ENCODE peak calls at places on chromosomes 11 and 22, in six cellular contexts. L is cardiac muscle cell, F is IMR-90, O is nephron progenitor cell, W is thoracic aorta, I is uterus. E is an unnamed sample.
A peak's percentile ranks its signal among the peaks of the same experiment; 100 is the strongest.

GRCh38 chr11:1231396-1232327 is 8.8 kb downstream of the MUC5B start:
- DNase-seq in L (no peak), F (no peak), O (peak; percentile 2), W (no peak), I (no peak), E (no peak)

GRCh38 chr11:1529286-1529685 is 42.7 kb upstream of the MOB2 start:
- DNase-seq in L (no peak), F (no peak), O (no peak), W (no peak), I (no peak), E (no peak)

GRCh38 chr22:36445158-36445668 is 36.2 kb downstream of the TXN2 start:
- DNase-seq in L (peak; percentile 94), F (peak; percentile 97), O (no peak), W (no peak), I (peak; percentile 68), E (peak; percentile 51)

GRCh38 chr11:100746448-100746847 is 59.4 kb downstream of the ARHGAP42 start:
- DNase-seq in L (no peak), F (no peak), O (no peak), W (no peak), I (no peak), E (no peak)

GRCh38 chr11:96964661-96965060 is 574.8 kb downstream of the JRKL start:
- DNase-seq in L (peak; percentile 8), F (no peak), O (no peak), W (no peak), I (no peak), E (no peak)

GRCh38 chr11:79220171-79220570 is 220.7 kb downstream of the TENM4 start:
- DNase-seq in L (no peak), F (peak; percentile 19), O (no peak), W (no peak), I (no peak), E (no peak)

GRCh38 chr11:118883368-118884071 is at the start of gene CXCR5:
- DNase-seq in L (no peak), F (peak; percentile 35), O (no peak), W (no peak), I (no peak), E (no peak)

GRCh38 chr11:45409587-45409986 is 123.4 kb upstream of the SYT13 start:
- DNase-seq in L (no peak), F (no peak), O (no peak), W (no peak), I (no peak), E (no peak)

GRCh38 chr11:66727883-66728759 is 895 bp downstream of the SPTBN2 start:
- DNase-seq in L (no peak), F (no peak), O (peak; percentile 61), W (no peak), I (no peak), E (no peak)

GRCh38 chr11:70502677-70503076 is 104.3 kb downstream of the CTTN start:
- DNase-seq in L (no peak), F (no peak), O (no peak), W (no peak), I (no peak), E (no peak)

GRCh38 chr11:68312780-68313573 is 586 bp downstream of the LRP5 start:
- DNase-seq in L (no peak), F (no peak), O (peak; percentile 50), W (no peak), I (no peak), E (no peak)

GRCh38 chr11:129846508-129847335 is 31.1 kb downstream of the TMEM45B start:
- DNase-seq in L (peak; percentile 90), F (peak; percentile 92), O (no peak), W (no peak), I (no peak), E (no peak)

GRCh38 chr11:95372097-95372656 is 141.2 kb upstream of the SESN3 start:
- DNase-seq in L (no peak), F (no peak), O (no peak), W (no peak), I (no peak), E (peak; percentile 61)

GRCh38 chr11:77207019-77207485 is 79.0 kb downstream of the MYO7A start:
- DNase-seq in L (no peak), F (no peak), O (no peak), W (no peak), I (no peak), E (no peak)

GRCh38 chr11:61895046-61895717 is 3.8 kb upstream of the FADS3 start:
- DNase-seq in L (no peak), F (no peak), O (no peak), W (no peak), I (no peak), E (no peak)

GRCh38 chr11:73004088-73004487 is 138.0 kb downstream of the FCHSD2 start:
- DNase-seq in L (no peak), F (no peak), O (no peak), W (no peak), I (no peak), E (no peak)

GRCh38 chr22:33803371-33803770 is 116.9 kb downstream of the LARGE1 start:
- DNase-seq in L (peak; percentile 70), F (peak; percentile 98), O (no peak), W (no peak), I (peak; percentile 30), E (no peak)

GRCh38 chr11:12066056-12066798 is 44.2 kb upstream of the MICAL2 start:
- DNase-seq in L (peak; percentile 78), F (peak; percentile 98), O (no peak), W (peak; percentile 49), I (no peak), E (no peak)

DNA sequence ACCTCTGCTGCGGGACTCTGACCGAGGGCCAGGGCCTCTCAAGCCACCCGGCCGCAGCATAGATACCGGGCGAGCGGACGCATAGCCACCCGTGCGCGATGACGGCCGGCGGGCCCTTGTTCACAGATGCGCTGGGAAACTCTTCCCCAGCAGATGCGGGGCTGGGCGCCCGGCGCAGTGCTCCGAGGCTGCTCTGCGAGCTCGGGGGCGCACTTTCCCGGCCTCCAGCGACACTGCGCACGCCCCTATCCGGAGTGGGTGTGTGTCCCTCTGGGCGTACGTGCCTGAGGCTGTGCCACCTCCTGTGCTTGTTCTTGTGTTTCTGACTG is 104.7 kb upstream of the E2F8 start:
- DNase-seq in L (peak; percentile 20), F (no peak), O (peak; percentile 53), W (no peak), I (no peak), E (no peak)
- TF ChIP-seq CTCF in L (no peak), F (no peak), O (no peak), W (no peak), I (no peak), E (no peak)

GRCh38 chr11:92890836-92891235 is 78.6 kb upstream of the MTNR1B start:
- DNase-seq in L (no peak), F (no peak), O (no peak), W (no peak), I (no peak), E (no peak)

GRCh38 chr11:92886243-92886905 is 83.1 kb upstream of the MTNR1B start:
- DNase-seq in L (peak; percentile 72), F (peak; percentile 61), O (peak; percentile 57), W (no peak), I (no peak), E (peak; percentile 31)

GRCh38 chr11:92885600-92885999 is 83.9 kb upstream of the MTNR1B start:
- DNase-seq in L (no peak), F (no peak), O (no peak), W (no peak), I (no peak), E (no peak)

GRCh38 chr11:92892769-92893168 is 76.7 kb upstream of the MTNR1B start:
- DNase-seq in L (no peak), F (no peak), O (no peak), W (no peak), I (no peak), E (no peak)

GRCh38 chr11:92888701-92889100 is 80.8 kb upstream of the MTNR1B start:
- DNase-seq in L (no peak), F (no peak), O (no peak), W (no peak), I (no peak), E (no peak)
- TF ChIP-seq CTCF in L (no peak), F (no peak), O (no peak), W (no peak), I (no peak), E (no peak)

GRCh38 chr11:114440121-114440860 is 1.0 kb downstream of the REXO2 start:
- DNase-seq in L (peak; percentile 41), F (peak; percentile 29), O (no peak), W (no peak), I (no peak), E (no peak)

GRCh38 chr11:114438303-114438702 is 964 bp upstream of the REXO2 start:
- DNase-seq in L (no peak), F (peak; percentile 4), O (no peak), W (no peak), I (no peak), E (no peak)

GRCh38 chr11:114440971-114441810 is 1.9 kb downstream of the REXO2 start:
- DNase-seq in L (no peak), F (no peak), O (no peak), W (no peak), I (no peak), E (no peak)

GRCh38 chr11:114441921-114442320 is 2.7 kb downstream of the REXO2 start:
- DNase-seq in L (no peak), F (no peak), O (no peak), W (no peak), I (no peak), E (no peak)

GRCh38 chr11:114439229-114440120 is at the start of gene REXO2:
- DNase-seq in L (peak; percentile 98), F (peak; percentile 93), O (peak; percentile 91), W (peak; percentile 83), I (peak; percentile 95), E (peak; percentile 96)
- TF ChIP-seq CTCF in L (peak; percentile 29), F (peak; percentile 51), O (no peak), W (no peak), I (peak; percentile 21), E (no peak)

GRCh38 chr11:13249992-13250391 is 27.6 kb upstream of the BMAL1 start:
- DNase-seq in L (peak; percentile 14), F (no peak), O (no peak), W (no peak), I (no peak), E (no peak)
- TF ChIP-seq CTCF in L (peak; percentile 20), F (peak; percentile 32), O (no peak), W (no peak), I (no peak), E (no peak)

DNA sequence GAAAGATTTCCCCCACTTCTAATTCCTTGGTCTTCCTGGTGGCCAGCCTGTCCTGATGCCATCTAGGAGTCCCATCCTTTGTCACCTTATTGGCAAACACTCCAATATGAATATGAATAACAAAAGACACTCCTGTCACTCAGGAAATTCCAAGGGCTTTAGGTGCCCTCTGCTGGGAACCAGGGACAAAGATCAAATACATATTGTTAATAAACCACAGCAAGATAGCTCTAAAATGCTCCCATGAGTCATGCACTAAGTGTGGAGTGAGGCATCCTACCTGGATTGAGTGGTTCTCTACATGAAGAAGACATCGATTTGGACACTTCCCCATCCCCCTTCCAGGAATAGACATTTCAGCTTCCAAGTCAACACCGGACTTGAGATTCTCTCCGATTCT is 823.6 kb downstream of the TBC1D22A start:
- DNase-seq in L (no peak), F (no peak), O (no peak), W (no peak), I (no peak), E (no peak)
- TF ChIP-seq CTCF in L (no peak), F (no peak), O (no peak), W (no peak), I (no peak), E (no peak)